ENCODE peak calls at places on chromosomes 16 and 17, in seven cellular contexts. N is tibial nerve, J is fibroblast of mammary gland, G is A673, T is endothelial cell, A is astrocyte of the spinal cord, R is dorsolateral prefrontal cortex. F is an unnamed sample.

GRCh38 chr16:31508706-31509523 is 724 bp upstream of the RUSF1 start:
- DNase-seq in A (no peak), T (no peak), R (no peak), J (peak; percentile 60), N (no peak), G (peak; percentile 27), F (no peak)

GRCh38 chr17:45319239-45319703 is 2.5 kb upstream of the MAP3K14 start:
- DNase-seq in N (no peak), T (no peak), G (no peak), R (no peak), A (peak; percentile 76), J (peak; percentile 88), F (no peak)

GRCh38 chr16:86755571-86756006 is 177.2 kb downstream of the FOXL1 start:
- DNase-seq in R (no peak), A (no peak), G (no peak), N (no peak), T (no peak), J (no peak), F (no peak)

GRCh38 chr16:49776085-49776501 is 79.8 kb downstream of the ZNF423 start:
- DNase-seq in G (no peak), T (peak; percentile 86), N (no peak), J (no peak), R (no peak), A (peak; percentile 52), F (peak; percentile 68)

GRCh38 chr17:56756536-56756935 is 77.2 kb downstream of the C17orf67 start:
- DNase-seq in A (peak; percentile 92), N (no peak), G (no peak), R (no peak), T (no peak), J (peak; percentile 87), F (no peak)

GRCh38 chr16:66947302-66948033 is 12.2 kb downstream of the CES2 start:
- DNase-seq in T (peak; percentile 80), G (peak; percentile 92), A (peak; percentile 84), J (peak; percentile 85), R (peak; percentile 83), N (peak; percentile 98), F (peak; percentile 83)

GRCh38 chr17:33234930-33235685 is 58.0 kb downstream of the ASIC2 start:
- DNase-seq in G (peak; percentile 60), J (peak; percentile 97), T (no peak), A (peak; percentile 91), N (peak; percentile 15), R (peak; percentile 73), F (no peak)

GRCh38 chr16:325375-326155 is 27.0 kb downstream of the AXIN1 start:
- DNase-seq in J (no peak), N (no peak), T (no peak), A (no peak), R (no peak), G (no peak), F (no peak)

GRCh38 chr17:71938340-71939010 is 182.3 kb upstream of the SOX9 start:
- DNase-seq in G (no peak), R (no peak), N (no peak), T (no peak), A (no peak), J (no peak), F (no peak)

GRCh38 chr16:27246439-27246838 is 22.1 kb downstream of the NSMCE1 start:
- DNase-seq in R (no peak), N (no peak), A (no peak), T (no peak), G (no peak), J (no peak), F (no peak)

GRCh38 chr17:51487947-51488346 is 227.6 kb downstream of the UTP18 start:
- DNase-seq in N (no peak), A (no peak), R (no peak), G (peak; percentile 37), T (peak; percentile 5), J (no peak), F (no peak)

GRCh38 chr17:56842577-56842976 is 8.6 kb downstream of the DGKE start:
- DNase-seq in N (no peak), G (no peak), A (no peak), J (no peak), T (no peak), R (no peak), F (no peak)

GRCh38 chr16:67652578-67653130 is 7.4 kb downstream of the ACD start:
- DNase-seq in T (no peak), N (no peak), J (no peak), A (no peak), G (peak; percentile 78), R (no peak), F (no peak)

GRCh38 chr16:31458073-31458834 is 1.0 kb upstream of the ARMC5 start:
- DNase-seq in A (peak; percentile 51), G (peak; percentile 28), N (no peak), J (peak; percentile 49), T (peak; percentile 35), R (peak; percentile 20), F (peak; percentile 56)

GRCh38 chr16:14050297-14051027 is 20.7 kb upstream of the MRTFB start:
- DNase-seq in J (no peak), G (no peak), N (no peak), A (no peak), T (peak; percentile 30), R (no peak), F (no peak)

GRCh38 chr16:70258946-70259345 is 7.2 kb upstream of the EXOSC6 start:
- DNase-seq in T (no peak), R (no peak), G (no peak), A (no peak), J (no peak), N (no peak), F (no peak)

GRCh38 chr17:72338304-72338703 is 217.5 kb downstream of the SOX9 start:
- DNase-seq in T (no peak), J (no peak), G (no peak), R (no peak), N (no peak), A (no peak), F (no peak)

GRCh38 chr17:64638552-64639198 is 23.4 kb downstream of the SMURF2 start:
- DNase-seq in R (no peak), G (no peak), J (peak; percentile 32), N (no peak), T (no peak), A (no peak), F (no peak)

GRCh38 chr17:50884354-50885311 is 18.5 kb upstream of the TOB1 start:
- DNase-seq in A (no peak), J (no peak), N (no peak), G (no peak), R (no peak), T (no peak), F (no peak)

GRCh38 chr17:511833-512251 is 159.2 kb upstream of the RPH3AL start:
- DNase-seq in N (no peak), T (no peak), J (peak; percentile 37), A (no peak), G (no peak), R (peak; percentile 43), F (no peak)

GRCh38 chr17:79695293-79696158 is 35.2 kb upstream of the ENPP7 start:
- DNase-seq in N (peak; percentile 9), T (no peak), A (peak; percentile 73), G (peak; percentile 23), R (peak; percentile 30), J (peak; percentile 26), F (no peak)

GRCh38 chr17:62178579-62178978 is 113.5 kb upstream of the MED13 start:
- DNase-seq in R (no peak), N (no peak), A (peak; percentile 24), G (no peak), J (peak; percentile 37), T (no peak), F (no peak)

GRCh38 chr17:62180772-62181171 is 115.7 kb upstream of the MED13 start:
- DNase-seq in N (no peak), T (no peak), A (no peak), J (no peak), R (no peak), G (no peak), F (no peak)

GRCh38 chr17:62179525-62180161 is 114.6 kb upstream of the MED13 start:
- DNase-seq in R (no peak), J (peak; percentile 72), T (no peak), N (no peak), G (peak; percentile 95), A (peak; percentile 23), F (no peak)
- TF ChIP-seq CTCF in R (no peak), J (no peak), T (no peak), N (no peak), G (peak; percentile 47), A (no peak), F (no peak)

GRCh38 chr17:8583954-8584353 is 46.6 kb downstream of the MYH10 start:
- DNase-seq in G (no peak), A (no peak), T (no peak), R (no peak), N (no peak), J (no peak), F (no peak)
- TF ChIP-seq CTCF in G (no peak), A (no peak), T (no peak), R (no peak), N (no peak), J (no peak), F (no peak)

DNA sequence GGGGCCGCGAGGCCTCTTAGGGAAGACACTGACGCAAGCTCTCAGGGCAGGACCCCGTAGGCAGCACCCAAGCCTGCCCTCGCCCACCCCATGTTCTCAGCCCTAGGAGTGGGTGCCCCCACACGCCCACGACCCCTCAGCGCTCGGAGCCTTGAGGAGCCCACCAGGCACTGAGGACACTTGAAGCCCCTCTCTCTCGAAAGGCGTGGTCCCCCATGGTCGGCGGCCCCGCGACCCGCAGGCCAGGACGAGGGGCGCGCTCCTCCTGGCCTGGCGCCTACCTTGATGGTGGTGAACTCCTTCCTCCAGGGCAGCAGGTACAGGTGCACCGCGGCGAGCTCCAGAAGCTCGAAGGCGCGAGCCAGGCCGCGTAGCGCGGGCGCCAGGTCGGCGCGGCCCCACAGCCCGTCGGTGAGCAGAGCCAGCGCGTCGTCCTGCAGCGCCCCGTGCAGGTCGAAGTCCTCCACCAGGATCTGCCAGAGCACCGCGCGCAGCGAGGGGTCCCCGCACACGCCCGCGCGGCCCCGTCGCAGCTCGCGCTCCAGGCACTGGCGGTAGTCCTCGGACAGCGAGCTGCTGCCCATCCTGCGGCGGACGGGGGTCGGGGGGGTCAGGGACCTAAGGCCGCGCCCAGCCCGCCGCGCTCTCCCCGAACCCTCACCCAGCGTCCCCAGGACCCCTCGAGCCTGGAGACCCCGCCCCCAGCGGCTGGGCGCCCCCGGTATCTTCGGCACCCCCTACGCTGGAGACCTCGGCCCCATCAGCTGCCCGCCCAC is 668 bp downstream of the SPATA2L start:
- DNase-seq in J (no peak), A (peak; percentile 35), G (peak; percentile 71), N (no peak), R (no peak), T (peak; percentile 60), F (peak; percentile 77)
- TF ChIP-seq CTCF in J (no peak), A (peak; percentile 30), G (peak; percentile 41), N (peak; percentile 32), R (no peak), T (no peak), F (peak; percentile 23)

DNA sequence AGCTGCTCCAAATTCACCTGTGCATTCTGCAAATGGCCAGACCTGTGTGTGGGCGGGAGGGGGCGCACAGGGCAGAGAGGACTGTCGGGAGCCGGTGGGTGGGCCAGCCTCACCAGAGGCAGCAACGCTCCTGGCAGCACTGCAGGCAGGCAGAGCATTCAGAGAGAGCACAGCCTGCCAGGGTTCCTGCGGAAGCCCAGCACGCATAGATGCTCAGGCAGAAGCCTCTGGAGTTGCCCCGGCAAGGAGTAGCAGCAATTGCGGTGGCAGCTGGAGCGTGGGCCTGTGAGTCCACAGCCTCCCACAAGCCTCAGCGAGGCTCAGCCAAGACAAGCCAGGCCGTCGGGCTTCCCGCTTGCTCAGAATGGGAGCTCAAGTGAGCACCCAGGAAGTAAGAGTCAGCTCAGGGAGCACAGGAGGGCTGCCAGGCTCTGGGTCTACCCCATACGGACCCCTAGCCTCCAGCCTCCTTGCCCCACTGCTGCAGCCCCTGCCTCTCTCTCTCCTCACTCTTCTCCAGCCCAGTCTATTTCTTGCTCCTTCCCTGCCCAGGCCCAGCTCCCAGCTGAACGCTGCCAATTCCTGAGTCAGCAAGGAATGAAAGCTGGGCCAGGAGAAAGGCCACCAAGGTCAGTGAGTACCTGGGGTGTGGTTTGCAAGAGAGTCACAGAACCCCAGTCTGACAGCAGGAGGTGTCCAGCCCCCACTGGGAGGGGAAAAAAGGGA is 9.6 kb downstream of the EMC6 start:
- DNase-seq in T (no peak), A (peak; percentile 40), G (no peak), J (peak; percentile 71), R (peak; percentile 38), N (no peak), F (no peak)
- TF ChIP-seq CTCF in T (no peak), A (no peak), G (no peak), J (no peak), R (no peak), N (no peak), F (no peak)

F was measured in glutamatergic neuron.